ENCODE peak calls at places on chromosomes 6 and 20, in ten cellular contexts. One of them, this sample, is unnamed.

GRCh38 chr6:167109661-167110060 is 13.2 kb upstream of the CCR6 start:
- DNase-seq in A549: no peak
- DNase-seq in right atrium auricular region: no peak
- DNase-seq in CD4-positive, alpha-beta T cell: no peak
- DNase-seq in brain microvascular endothelial cell: no peak
- DNase-seq in testis: no peak
- DNase-seq in ascending aorta: no peak
- DNase-seq in CD8-positive, alpha-beta memory T cell: no peak
- DNase-seq in uterus: no peak
- DNase-seq in CD4-positive, alpha-beta memory T cell: no peak
- DNase-seq in this sample: no peak

GRCh38 chr6:81753709-81754678 is 1.5 kb upstream of the TENT5A start:
- DNase-seq in A549: peak
- DNase-seq in right atrium auricular region: peak
- DNase-seq in CD4-positive, alpha-beta T cell: peak
- DNase-seq in brain microvascular endothelial cell: peak
- DNase-seq in testis: peak
- DNase-seq in ascending aorta: peak
- DNase-seq in CD8-positive, alpha-beta memory T cell: peak
- DNase-seq in uterus: peak
- DNase-seq in CD4-positive, alpha-beta memory T cell: peak
- DNase-seq in this sample: peak

GRCh38 chr6:111973897-111974639 is 79.8 kb upstream of the CCN6 start:
- DNase-seq in A549: no peak
- DNase-seq in right atrium auricular region: no peak
- DNase-seq in CD4-positive, alpha-beta T cell: no peak
- DNase-seq in brain microvascular endothelial cell: peak
- DNase-seq in testis: no peak
- DNase-seq in ascending aorta: no peak
- DNase-seq in CD8-positive, alpha-beta memory T cell: no peak
- DNase-seq in uterus: no peak
- DNase-seq in CD4-positive, alpha-beta memory T cell: no peak
- DNase-seq in this sample: no peak

GRCh38 chr6:146968041-146968760 is 236.0 kb upstream of the STXBP5 start:
- DNase-seq in A549: peak
- DNase-seq in right atrium auricular region: no peak
- DNase-seq in CD4-positive, alpha-beta T cell: no peak
- DNase-seq in brain microvascular endothelial cell: peak
- DNase-seq in testis: no peak
- DNase-seq in ascending aorta: no peak
- DNase-seq in CD8-positive, alpha-beta memory T cell: no peak
- DNase-seq in uterus: no peak
- DNase-seq in CD4-positive, alpha-beta memory T cell: no peak
- DNase-seq in this sample: no peak

GRCh38 chr6:168007592-168008338 is 10.3 kb downstream of the KIF25 start:
- DNase-seq in A549: peak
- DNase-seq in right atrium auricular region: no peak
- DNase-seq in CD4-positive, alpha-beta T cell: no peak
- DNase-seq in brain microvascular endothelial cell: peak
- DNase-seq in testis: no peak
- DNase-seq in ascending aorta: no peak
- DNase-seq in CD8-positive, alpha-beta memory T cell: no peak
- DNase-seq in uterus: no peak
- DNase-seq in CD4-positive, alpha-beta memory T cell: no peak
- DNase-seq in this sample: no peak

GRCh38 chr20:23255658-23256385 is 94.8 kb upstream of the NXT1 start:
- DNase-seq in A549: no peak
- DNase-seq in right atrium auricular region: peak
- DNase-seq in CD4-positive, alpha-beta T cell: no peak
- DNase-seq in brain microvascular endothelial cell: no peak
- DNase-seq in testis: no peak
- DNase-seq in ascending aorta: no peak
- DNase-seq in CD8-positive, alpha-beta memory T cell: no peak
- DNase-seq in uterus: no peak
- DNase-seq in CD4-positive, alpha-beta memory T cell: no peak
- DNase-seq in this sample: no peak

GRCh38 chr6:104184036-104184435 is 675.7 kb downstream of the HACE1 start:
- DNase-seq in A549: no peak
- DNase-seq in right atrium auricular region: no peak
- DNase-seq in CD4-positive, alpha-beta T cell: no peak
- DNase-seq in brain microvascular endothelial cell: no peak
- DNase-seq in testis: no peak
- DNase-seq in ascending aorta: no peak
- DNase-seq in CD8-positive, alpha-beta memory T cell: no peak
- DNase-seq in uterus: no peak
- DNase-seq in CD4-positive, alpha-beta memory T cell: no peak
- DNase-seq in this sample: no peak

GRCh38 chr6:112149236-112149635 is 61.8 kb downstream of the FAM229B start:
- DNase-seq in A549: no peak
- DNase-seq in right atrium auricular region: no peak
- DNase-seq in CD4-positive, alpha-beta T cell: no peak
- DNase-seq in brain microvascular endothelial cell: no peak
- DNase-seq in testis: no peak
- DNase-seq in ascending aorta: no peak
- DNase-seq in CD8-positive, alpha-beta memory T cell: no peak
- DNase-seq in uterus: no peak
- DNase-seq in CD4-positive, alpha-beta memory T cell: no peak
- DNase-seq in this sample: no peak

GRCh38 chr20:10784337-10785183 is 110.8 kb upstream of the JAG1 start:
- DNase-seq in A549: no peak
- DNase-seq in right atrium auricular region: no peak
- DNase-seq in CD4-positive, alpha-beta T cell: no peak
- DNase-seq in brain microvascular endothelial cell: no peak
- DNase-seq in testis: no peak
- DNase-seq in ascending aorta: no peak
- DNase-seq in CD8-positive, alpha-beta memory T cell: no peak
- DNase-seq in uterus: no peak
- DNase-seq in CD4-positive, alpha-beta memory T cell: no peak
- DNase-seq in this sample: no peak

GRCh38 chr20:45436732-45437485 is 21.0 kb downstream of the PIGT start:
- DNase-seq in A549: peak
- DNase-seq in right atrium auricular region: peak
- DNase-seq in CD4-positive, alpha-beta T cell: peak
- DNase-seq in brain microvascular endothelial cell: peak
- DNase-seq in testis: peak
- DNase-seq in ascending aorta: peak
- DNase-seq in CD8-positive, alpha-beta memory T cell: peak
- DNase-seq in uterus: peak
- DNase-seq in CD4-positive, alpha-beta memory T cell: peak
- DNase-seq in this sample: peak

GRCh38 chr6:73339340-73339739 is 14.7 kb downstream of the DPPA5 start:
- DNase-seq in A549: peak
- DNase-seq in right atrium auricular region: no peak
- DNase-seq in CD4-positive, alpha-beta T cell: no peak
- DNase-seq in brain microvascular endothelial cell: no peak
- DNase-seq in testis: no peak
- DNase-seq in ascending aorta: no peak
- DNase-seq in CD8-positive, alpha-beta memory T cell: no peak
- DNase-seq in uterus: no peak
- DNase-seq in CD4-positive, alpha-beta memory T cell: no peak
- DNase-seq in this sample: no peak

GRCh38 chr6:149851461-149851860 is 12.7 kb downstream of the LRP11 start:
- DNase-seq in A549: no peak
- DNase-seq in right atrium auricular region: no peak
- DNase-seq in CD4-positive, alpha-beta T cell: no peak
- DNase-seq in brain microvascular endothelial cell: peak
- DNase-seq in testis: no peak
- DNase-seq in ascending aorta: no peak
- DNase-seq in CD8-positive, alpha-beta memory T cell: no peak
- DNase-seq in uterus: no peak
- DNase-seq in CD4-positive, alpha-beta memory T cell: no peak
- DNase-seq in this sample: no peak

GRCh38 chr20:3751664-3752385 is 15.7 kb downstream of the ADISSP start:
- DNase-seq in A549: peak
- DNase-seq in right atrium auricular region: no peak
- DNase-seq in CD4-positive, alpha-beta T cell: peak
- DNase-seq in brain microvascular endothelial cell: no peak
- DNase-seq in testis: peak
- DNase-seq in ascending aorta: peak
- DNase-seq in CD8-positive, alpha-beta memory T cell: peak
- DNase-seq in uterus: no peak
- DNase-seq in CD4-positive, alpha-beta memory T cell: peak
- DNase-seq in this sample: no peak

GRCh38 chr6:20404641-20405032 is 3.0 kb downstream of the E2F3 start:
- DNase-seq in A549: peak
- DNase-seq in right atrium auricular region: peak
- DNase-seq in CD4-positive, alpha-beta T cell: peak
- DNase-seq in brain microvascular endothelial cell: peak
- DNase-seq in testis: peak
- DNase-seq in ascending aorta: no peak
- DNase-seq in CD8-positive, alpha-beta memory T cell: peak
- DNase-seq in uterus: no peak
- DNase-seq in CD4-positive, alpha-beta memory T cell: peak
- DNase-seq in this sample: no peak

GRCh38 chr20:36745234-36745926 is 510 bp downstream of the NDRG3 start:
- DNase-seq in A549: peak
- DNase-seq in right atrium auricular region: no peak
- DNase-seq in CD4-positive, alpha-beta T cell: no peak
- DNase-seq in brain microvascular endothelial cell: peak
- DNase-seq in testis: peak
- DNase-seq in ascending aorta: no peak
- DNase-seq in CD8-positive, alpha-beta memory T cell: no peak
- DNase-seq in uterus: no peak
- DNase-seq in CD4-positive, alpha-beta memory T cell: no peak
- DNase-seq in this sample: no peak

GRCh38 chr6:4973972-4974885 is 29.6 kb downstream of the RPP40 start:
- DNase-seq in A549: no peak
- DNase-seq in right atrium auricular region: peak
- DNase-seq in CD4-positive, alpha-beta T cell: no peak
- DNase-seq in brain microvascular endothelial cell: peak
- DNase-seq in testis: peak
- DNase-seq in ascending aorta: no peak
- DNase-seq in CD8-positive, alpha-beta memory T cell: no peak
- DNase-seq in uterus: peak
- DNase-seq in CD4-positive, alpha-beta memory T cell: no peak
- DNase-seq in this sample: no peak

GRCh38 chr6:31169123-31169857 is 1.2 kb downstream of the POU5F1 start:
- DNase-seq in A549: no peak
- DNase-seq in right atrium auricular region: no peak
- DNase-seq in CD4-positive, alpha-beta T cell: no peak
- DNase-seq in brain microvascular endothelial cell: no peak
- DNase-seq in testis: no peak
- DNase-seq in ascending aorta: no peak
- DNase-seq in CD8-positive, alpha-beta memory T cell: no peak
- DNase-seq in uterus: no peak
- DNase-seq in CD4-positive, alpha-beta memory T cell: no peak
- DNase-seq in this sample: no peak
- H3K27ac ChIP-seq in A549: no peak
- H3K27ac ChIP-seq in right atrium auricular region: no peak
- H3K27ac ChIP-seq in CD4-positive, alpha-beta T cell: no peak
- H3K27ac ChIP-seq in brain microvascular endothelial cell: no peak
- H3K27ac ChIP-seq in testis: no peak
- H3K27ac ChIP-seq in ascending aorta: no peak
- H3K27ac ChIP-seq in CD8-positive, alpha-beta memory T cell: no peak
- H3K27ac ChIP-seq in uterus: no peak
- H3K27ac ChIP-seq in CD4-positive, alpha-beta memory T cell: no peak
- H3K27ac ChIP-seq in this sample: no peak

GRCh38 chr20:40006168-40006860 is 682.7 kb downstream of the MAFB start:
- DNase-seq in A549: no peak
- DNase-seq in right atrium auricular region: no peak
- DNase-seq in CD4-positive, alpha-beta T cell: no peak
- DNase-seq in brain microvascular endothelial cell: no peak
- DNase-seq in testis: no peak
- DNase-seq in ascending aorta: no peak
- DNase-seq in CD8-positive, alpha-beta memory T cell: no peak
- DNase-seq in uterus: no peak
- DNase-seq in CD4-positive, alpha-beta memory T cell: no peak
- DNase-seq in this sample: no peak
- H3K27ac ChIP-seq in A549: no peak
- H3K27ac ChIP-seq in right atrium auricular region: no peak
- H3K27ac ChIP-seq in CD4-positive, alpha-beta T cell: no peak
- H3K27ac ChIP-seq in brain microvascular endothelial cell: no peak
- H3K27ac ChIP-seq in testis: no peak
- H3K27ac ChIP-seq in ascending aorta: no peak
- H3K27ac ChIP-seq in CD8-positive, alpha-beta memory T cell: no peak
- H3K27ac ChIP-seq in uterus: no peak
- H3K27ac ChIP-seq in CD4-positive, alpha-beta memory T cell: no peak
- H3K27ac ChIP-seq in this sample: no peak

GRCh38 chr20:53586640-53587039 is 7.0 kb downstream of the ZNF217 start:
- DNase-seq in A549: no peak
- DNase-seq in right atrium auricular region: no peak
- DNase-seq in CD4-positive, alpha-beta T cell: no peak
- DNase-seq in brain microvascular endothelial cell: no peak
- DNase-seq in testis: no peak
- DNase-seq in ascending aorta: no peak
- DNase-seq in CD8-positive, alpha-beta memory T cell: no peak
- DNase-seq in uterus: no peak
- DNase-seq in CD4-positive, alpha-beta memory T cell: no peak
- DNase-seq in this sample: no peak
- H3K27ac ChIP-seq in A549: peak
- H3K27ac ChIP-seq in right atrium auricular region: peak
- H3K27ac ChIP-seq in CD4-positive, alpha-beta T cell: peak
- H3K27ac ChIP-seq in brain microvascular endothelial cell: no peak
- H3K27ac ChIP-seq in testis: no peak
- H3K27ac ChIP-seq in ascending aorta: no peak
- H3K27ac ChIP-seq in CD8-positive, alpha-beta memory T cell: peak
- H3K27ac ChIP-seq in uterus: peak
- H3K27ac ChIP-seq in CD4-positive, alpha-beta memory T cell: peak
- H3K27ac ChIP-seq in this sample: no peak

GRCh38 chr20:7411075-7411474 is 529.2 kb downstream of the HAO1 start:
- DNase-seq in A549: no peak
- DNase-seq in right atrium auricular region: no peak
- DNase-seq in CD4-positive, alpha-beta T cell: no peak
- DNase-seq in brain microvascular endothelial cell: no peak
- DNase-seq in testis: no peak
- DNase-seq in ascending aorta: no peak
- DNase-seq in CD8-positive, alpha-beta memory T cell: no peak
- DNase-seq in uterus: no peak
- DNase-seq in CD4-positive, alpha-beta memory T cell: no peak
- DNase-seq in this sample: no peak

GRCh38 chr20:7406671-7407070 is 533.6 kb downstream of the HAO1 start:
- DNase-seq in A549: no peak
- DNase-seq in right atrium auricular region: no peak
- DNase-seq in CD4-positive, alpha-beta T cell: no peak
- DNase-seq in brain microvascular endothelial cell: no peak
- DNase-seq in testis: no peak
- DNase-seq in ascending aorta: no peak
- DNase-seq in CD8-positive, alpha-beta memory T cell: no peak
- DNase-seq in uterus: no peak
- DNase-seq in CD4-positive, alpha-beta memory T cell: no peak
- DNase-seq in this sample: no peak

GRCh38 chr20:7415427-7415826 is 524.8 kb downstream of the HAO1 start:
- DNase-seq in A549: no peak
- DNase-seq in right atrium auricular region: no peak
- DNase-seq in CD4-positive, alpha-beta T cell: no peak
- DNase-seq in brain microvascular endothelial cell: no peak
- DNase-seq in testis: no peak
- DNase-seq in ascending aorta: no peak
- DNase-seq in CD8-positive, alpha-beta memory T cell: no peak
- DNase-seq in uterus: no peak
- DNase-seq in CD4-positive, alpha-beta memory T cell: no peak
- DNase-seq in this sample: no peak

DNA sequence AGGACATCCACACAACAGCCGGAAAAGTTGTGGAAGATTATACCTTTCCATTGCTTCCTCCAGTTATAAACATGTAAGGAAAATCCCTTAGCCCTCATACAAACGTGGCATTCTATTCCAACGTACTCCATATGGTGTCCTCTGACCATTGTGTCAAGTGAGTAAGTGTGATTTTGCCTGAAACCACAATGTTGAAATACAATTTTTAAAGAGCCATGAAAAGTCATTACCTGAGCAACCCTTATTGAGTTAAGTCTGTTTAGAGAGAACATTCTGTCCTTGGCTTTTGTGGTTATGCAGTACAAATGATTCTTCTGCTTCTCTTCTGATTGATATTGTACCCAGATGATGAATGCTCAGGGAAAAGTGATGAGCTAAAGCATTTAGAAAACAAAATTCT is 530.1 kb downstream of the HAO1 start:
- DNase-seq in A549: no peak
- DNase-seq in right atrium auricular region: no peak
- DNase-seq in CD4-positive, alpha-beta T cell: no peak
- DNase-seq in brain microvascular endothelial cell: no peak
- DNase-seq in testis: no peak
- DNase-seq in ascending aorta: no peak
- DNase-seq in CD8-positive, alpha-beta memory T cell: no peak
- DNase-seq in uterus: no peak
- DNase-seq in CD4-positive, alpha-beta memory T cell: no peak
- DNase-seq in this sample: no peak
- H3K27ac ChIP-seq in A549: no peak
- H3K27ac ChIP-seq in right atrium auricular region: no peak
- H3K27ac ChIP-seq in CD4-positive, alpha-beta T cell: no peak
- H3K27ac ChIP-seq in brain microvascular endothelial cell: no peak
- H3K27ac ChIP-seq in testis: no peak
- H3K27ac ChIP-seq in ascending aorta: no peak
- H3K27ac ChIP-seq in CD8-positive, alpha-beta memory T cell: no peak
- H3K27ac ChIP-seq in uterus: no peak
- H3K27ac ChIP-seq in CD4-positive, alpha-beta memory T cell: no peak
- H3K27ac ChIP-seq in this sample: no peak

This sample was measured in substantia nigra.